ENCODE peak calls at places on chromosome 11, in seven cellular contexts. One of them, this sample, is unnamed.

GRCh38 chr11:38014405-38014804 is 1416.4 kb upstream of the RAG2 start:
- DNase-seq in sigmoid colon: no peak
- DNase-seq in nephron progenitor cell: no peak
- DNase-seq in AG09319: no peak
- DNase-seq in MCF 10A: peak
- DNase-seq in Calu3: no peak
- DNase-seq in mucosa of descending colon: no peak
- DNase-seq in this sample: no peak

GRCh38 chr11:16840951-16841350 is 102.5 kb downstream of the C11orf58 start:
- DNase-seq in nephron progenitor cell: no peak
- DNase-seq in AG09319: no peak
- DNase-seq in mucosa of descending colon: no peak
- DNase-seq in Calu3: no peak
- DNase-seq in MCF 10A: no peak
- DNase-seq in sigmoid colon: no peak
- DNase-seq in this sample: no peak

GRCh38 chr11:130162733-130163132 is 3.2 kb downstream of the ST14 start:
- DNase-seq in mucosa of descending colon: peak
- DNase-seq in AG09319: no peak
- DNase-seq in Calu3: no peak
- DNase-seq in nephron progenitor cell: no peak
- DNase-seq in MCF 10A: peak
- DNase-seq in sigmoid colon: no peak
- DNase-seq in this sample: no peak

GRCh38 chr11:43784866-43785265 is 95.8 kb upstream of the ALKBH3 start:
- DNase-seq in nephron progenitor cell: no peak
- DNase-seq in mucosa of descending colon: no peak
- DNase-seq in AG09319: no peak
- DNase-seq in MCF 10A: no peak
- DNase-seq in sigmoid colon: no peak
- DNase-seq in Calu3: no peak
- DNase-seq in this sample: no peak

GRCh38 chr11:64183890-64184289 is 2.1 kb upstream of the STIP1 start:
- DNase-seq in AG09319: no peak
- DNase-seq in sigmoid colon: no peak
- DNase-seq in nephron progenitor cell: no peak
- DNase-seq in Calu3: no peak
- DNase-seq in MCF 10A: no peak
- DNase-seq in mucosa of descending colon: no peak
- DNase-seq in this sample: no peak

GRCh38 chr11:43419460-43419859 is 60.7 kb downstream of the TTC17 start:
- DNase-seq in Calu3: peak
- DNase-seq in AG09319: no peak
- DNase-seq in MCF 10A: peak
- DNase-seq in mucosa of descending colon: no peak
- DNase-seq in nephron progenitor cell: peak
- DNase-seq in sigmoid colon: no peak
- DNase-seq in this sample: no peak

GRCh38 chr11:92070026-92070889 is 154.4 kb upstream of the FAT3 start:
- DNase-seq in sigmoid colon: no peak
- DNase-seq in Calu3: no peak
- DNase-seq in nephron progenitor cell: no peak
- DNase-seq in AG09319: no peak
- DNase-seq in mucosa of descending colon: no peak
- DNase-seq in MCF 10A: no peak
- DNase-seq in this sample: no peak

GRCh38 chr11:35272391-35272821 is 133.4 kb downstream of the CD44 start:
- DNase-seq in sigmoid colon: no peak
- DNase-seq in AG09319: no peak
- DNase-seq in MCF 10A: no peak
- DNase-seq in nephron progenitor cell: no peak
- DNase-seq in mucosa of descending colon: no peak
- DNase-seq in Calu3: no peak
- DNase-seq in this sample: no peak

GRCh38 chr11:47923667-47924066 is 56.7 kb upstream of the PTPRJ start:
- DNase-seq in nephron progenitor cell: no peak
- DNase-seq in MCF 10A: peak
- DNase-seq in mucosa of descending colon: no peak
- DNase-seq in sigmoid colon: peak
- DNase-seq in Calu3: no peak
- DNase-seq in AG09319: no peak
- DNase-seq in this sample: no peak

GRCh38 chr11:26134481-26135355 is 197.2 kb upstream of the ANO3 start:
- DNase-seq in Calu3: peak
- DNase-seq in AG09319: no peak
- DNase-seq in mucosa of descending colon: no peak
- DNase-seq in nephron progenitor cell: peak
- DNase-seq in sigmoid colon: no peak
- DNase-seq in MCF 10A: peak
- DNase-seq in this sample: no peak

GRCh38 chr11:67269401-67270255 is 3.4 kb downstream of the GRK2 start:
- DNase-seq in nephron progenitor cell: no peak
- DNase-seq in Calu3: no peak
- DNase-seq in MCF 10A: no peak
- DNase-seq in sigmoid colon: peak
- DNase-seq in mucosa of descending colon: peak
- DNase-seq in AG09319: no peak
- DNase-seq in this sample: no peak

GRCh38 chr11:85896871-85897270 is 41.7 kb downstream of the CCDC83 start:
- DNase-seq in Calu3: no peak
- DNase-seq in sigmoid colon: no peak
- DNase-seq in MCF 10A: peak
- DNase-seq in mucosa of descending colon: no peak
- DNase-seq in AG09319: no peak
- DNase-seq in nephron progenitor cell: no peak
- DNase-seq in this sample: no peak

GRCh38 chr11:122271747-122272146 is 155.7 kb upstream of the BLID start:
- DNase-seq in sigmoid colon: no peak
- DNase-seq in MCF 10A: no peak
- DNase-seq in mucosa of descending colon: no peak
- DNase-seq in nephron progenitor cell: no peak
- DNase-seq in Calu3: no peak
- DNase-seq in AG09319: no peak
- DNase-seq in this sample: no peak

GRCh38 chr11:115290479-115291390 is 213.5 kb downstream of the CADM1 start:
- DNase-seq in AG09319: no peak
- DNase-seq in sigmoid colon: no peak
- DNase-seq in mucosa of descending colon: no peak
- DNase-seq in nephron progenitor cell: no peak
- DNase-seq in MCF 10A: no peak
- DNase-seq in Calu3: no peak
- DNase-seq in this sample: no peak

GRCh38 chr11:127993788-127994187 is 593.6 kb downstream of the ETS1 start:
- DNase-seq in nephron progenitor cell: no peak
- DNase-seq in sigmoid colon: no peak
- DNase-seq in mucosa of descending colon: peak
- DNase-seq in Calu3: no peak
- DNase-seq in AG09319: no peak
- DNase-seq in MCF 10A: no peak
- DNase-seq in this sample: no peak

GRCh38 chr11:93807980-93808379 is 23.9 kb downstream of the MED17 start:
- DNase-seq in Calu3: no peak
- DNase-seq in mucosa of descending colon: no peak
- DNase-seq in MCF 10A: no peak
- DNase-seq in nephron progenitor cell: no peak
- DNase-seq in sigmoid colon: no peak
- DNase-seq in AG09319: no peak
- DNase-seq in this sample: no peak

GRCh38 chr11:108881136-108881535 is 216.3 kb downstream of the DDX10 start:
- DNase-seq in Calu3: no peak
- DNase-seq in AG09319: no peak
- DNase-seq in MCF 10A: no peak
- DNase-seq in sigmoid colon: no peak
- DNase-seq in mucosa of descending colon: no peak
- DNase-seq in nephron progenitor cell: no peak
- DNase-seq in this sample: no peak

GRCh38 chr11:59097113-59097708 is 9.8 kb upstream of the FAM111B start:
- DNase-seq in mucosa of descending colon: peak
- DNase-seq in sigmoid colon: peak
- DNase-seq in MCF 10A: peak
- DNase-seq in Calu3: peak
- DNase-seq in AG09319: peak
- DNase-seq in nephron progenitor cell: peak
- DNase-seq in this sample: no peak

GRCh38 chr11:34242037-34242625 is 115.7 kb downstream of the ABTB2 start:
- DNase-seq in sigmoid colon: no peak
- DNase-seq in mucosa of descending colon: no peak
- DNase-seq in nephron progenitor cell: no peak
- DNase-seq in AG09319: no peak
- DNase-seq in MCF 10A: no peak
- DNase-seq in Calu3: no peak
- DNase-seq in this sample: no peak

GRCh38 chr11:111982019-111982464 is 43.2 kb upstream of the DLAT start:
- DNase-seq in mucosa of descending colon: peak
- DNase-seq in sigmoid colon: no peak
- DNase-seq in AG09319: no peak
- DNase-seq in Calu3: peak
- DNase-seq in MCF 10A: peak
- DNase-seq in nephron progenitor cell: peak
- DNase-seq in this sample: peak

GRCh38 chr11:13775471-13775870 is 107.0 kb downstream of the FAR1 start:
- DNase-seq in nephron progenitor cell: no peak
- DNase-seq in Calu3: no peak
- DNase-seq in AG09319: no peak
- DNase-seq in mucosa of descending colon: peak
- DNase-seq in sigmoid colon: no peak
- DNase-seq in MCF 10A: no peak
- DNase-seq in this sample: no peak

DNA sequence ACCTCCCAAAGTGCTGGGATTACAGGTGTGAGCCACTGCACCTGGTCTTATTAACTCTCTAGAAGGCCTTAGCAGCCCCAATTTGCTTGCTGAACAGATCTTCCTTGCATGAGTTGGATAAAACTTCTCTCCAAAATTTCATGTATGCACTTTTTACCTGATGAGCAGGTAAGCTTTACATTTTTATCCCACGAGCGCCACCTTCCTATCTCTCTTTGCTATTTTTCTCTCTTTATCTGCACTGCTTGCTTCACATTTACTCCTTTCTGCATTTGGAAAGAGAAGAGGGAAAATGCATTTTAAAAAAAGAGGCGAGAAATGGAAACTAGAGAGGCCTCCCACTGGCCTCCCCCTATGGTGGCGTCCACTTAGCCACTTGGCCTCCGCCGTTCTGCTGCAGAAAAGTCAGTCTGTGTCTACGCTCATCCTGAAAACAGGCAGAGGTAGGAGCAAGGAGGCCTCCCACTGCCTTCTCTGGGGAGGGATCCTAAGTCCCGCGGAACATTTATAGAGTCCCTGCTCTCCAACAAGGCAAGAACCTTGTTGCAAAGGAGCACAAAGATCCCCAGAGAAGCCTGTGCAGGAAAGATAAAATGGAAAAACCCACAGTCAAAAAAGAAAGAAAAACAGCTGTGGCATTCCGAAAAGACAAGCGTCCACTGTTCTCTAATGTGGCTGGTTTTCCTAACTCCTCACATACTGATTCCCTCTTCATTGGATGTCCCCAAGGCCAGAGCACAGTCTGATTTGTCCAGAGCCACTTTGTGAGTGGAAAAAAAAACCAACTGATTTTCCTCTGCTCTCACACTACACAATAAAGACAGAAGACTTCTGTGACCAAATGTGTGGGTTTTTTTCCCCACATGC is 62.2 kb upstream of the INCENP start:
- DNase-seq in Calu3: no peak
- DNase-seq in MCF 10A: peak
- DNase-seq in AG09319: no peak
- DNase-seq in mucosa of descending colon: no peak
- DNase-seq in nephron progenitor cell: no peak
- DNase-seq in sigmoid colon: peak
- DNase-seq in this sample: no peak
- TF ChIP-seq CTCF in Calu3: no peak
- TF ChIP-seq CTCF in MCF 10A: peak
- TF ChIP-seq CTCF in AG09319: no peak
- TF ChIP-seq CTCF in mucosa of descending colon: no peak
- TF ChIP-seq CTCF in nephron progenitor cell: no peak
- TF ChIP-seq CTCF in sigmoid colon: no peak
- TF ChIP-seq CTCF in this sample: peak

GRCh38 chr11:126282742-126283591 is at the start of gene TIRAP:
- DNase-seq in MCF 10A: peak
- DNase-seq in Calu3: peak
- DNase-seq in sigmoid colon: peak
- DNase-seq in mucosa of descending colon: peak
- DNase-seq in nephron progenitor cell: peak
- DNase-seq in AG09319: no peak
- DNase-seq in this sample: peak
- TF ChIP-seq CTCF in MCF 10A: no peak
- TF ChIP-seq CTCF in Calu3: no peak
- TF ChIP-seq CTCF in sigmoid colon: peak
- TF ChIP-seq CTCF in mucosa of descending colon: no peak
- TF ChIP-seq CTCF in nephron progenitor cell: no peak
- TF ChIP-seq CTCF in AG09319: no peak
- TF ChIP-seq CTCF in this sample: peak

GRCh38 chr11:60629399-60629798 is 70.0 kb upstream of the MS4A8 start:
- DNase-seq in nephron progenitor cell: no peak
- DNase-seq in AG09319: no peak
- DNase-seq in mucosa of descending colon: no peak
- DNase-seq in MCF 10A: no peak
- DNase-seq in sigmoid colon: no peak
- DNase-seq in Calu3: no peak
- DNase-seq in this sample: no peak

GRCh38 chr11:60631939-60632338 is 67.5 kb upstream of the MS4A8 start:
- DNase-seq in sigmoid colon: no peak
- DNase-seq in MCF 10A: no peak
- DNase-seq in mucosa of descending colon: no peak
- DNase-seq in nephron progenitor cell: no peak
- DNase-seq in Calu3: no peak
- DNase-seq in AG09319: no peak
- DNase-seq in this sample: no peak

GRCh38 chr11:60634151-60634550 is 65.3 kb upstream of the MS4A8 start:
- DNase-seq in nephron progenitor cell: peak
- DNase-seq in AG09319: no peak
- DNase-seq in Calu3: peak
- DNase-seq in mucosa of descending colon: peak
- DNase-seq in MCF 10A: no peak
- DNase-seq in sigmoid colon: no peak
- DNase-seq in this sample: no peak

DNA sequence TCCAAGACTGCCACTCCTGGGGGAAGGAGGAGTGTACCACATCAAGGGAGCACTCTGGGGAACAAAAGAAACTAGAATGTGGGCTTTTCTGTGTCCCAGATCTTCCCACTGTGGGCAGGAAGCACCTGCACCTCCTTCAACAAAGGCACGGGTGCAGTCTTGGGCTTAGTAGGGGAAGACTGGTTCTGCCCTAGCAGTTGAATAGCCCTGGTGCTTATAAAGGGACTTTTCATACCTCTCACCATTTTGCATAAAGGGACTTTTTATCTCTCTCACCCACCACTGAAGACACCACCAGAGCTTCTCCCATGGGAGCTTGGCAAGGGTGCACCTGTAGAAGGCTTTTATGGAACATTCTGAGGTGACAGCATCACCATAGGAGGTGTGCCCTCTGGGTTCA is 65.8 kb upstream of the MS4A8 start:
- DNase-seq in AG09319: no peak
- DNase-seq in mucosa of descending colon: no peak
- DNase-seq in MCF 10A: no peak
- DNase-seq in Calu3: no peak
- DNase-seq in nephron progenitor cell: no peak
- DNase-seq in sigmoid colon: no peak
- DNase-seq in this sample: no peak
- TF ChIP-seq CTCF in AG09319: no peak
- TF ChIP-seq CTCF in mucosa of descending colon: no peak
- TF ChIP-seq CTCF in MCF 10A: no peak
- TF ChIP-seq CTCF in Calu3: no peak
- TF ChIP-seq CTCF in nephron progenitor cell: no peak
- TF ChIP-seq CTCF in sigmoid colon: no peak
- TF ChIP-seq CTCF in this sample: no peak

GRCh38 chr11:9982127-9982795 is 311.8 kb downstream of the SBF2 start:
- DNase-seq in AG09319: no peak
- DNase-seq in sigmoid colon: no peak
- DNase-seq in nephron progenitor cell: no peak
- DNase-seq in Calu3: no peak
- DNase-seq in mucosa of descending colon: no peak
- DNase-seq in MCF 10A: peak
- DNase-seq in this sample: no peak
- TF ChIP-seq CTCF in AG09319: no peak
- TF ChIP-seq CTCF in sigmoid colon: no peak
- TF ChIP-seq CTCF in nephron progenitor cell: no peak
- TF ChIP-seq CTCF in Calu3: no peak
- TF ChIP-seq CTCF in mucosa of descending colon: no peak
- TF ChIP-seq CTCF in MCF 10A: no peak
- TF ChIP-seq CTCF in this sample: no peak